ENCODE peak calls at places on chromosome 21, in four cellular contexts. M is NCI-H446 treated with DMSO at 0.1 percent for 48 hours, V is progenitor cell of endocrine pancreas, H is caudate nucleus. A is an unnamed sample.

GRCh38 chr21:17343055-17343454 is 169.8 kb upstream of the CXADR start:
- DNase-seq in M (no peak), V (no peak), H (no peak), A (no peak)

GRCh38 chr21:34724857-34725195 is 56.0 kb downstream of the CLIC6 start:
- DNase-seq in M (no peak), V (no peak), H (no peak), A (no peak)

GRCh38 chr21:27818847-27819246 is 852.0 kb upstream of the ADAMTS5 start:
- DNase-seq in M (no peak), V (no peak), H (no peak), A (no peak)

GRCh38 chr21:44880762-44881585 is 7.5 kb upstream of the PTTG1IP start:
- DNase-seq in M (no peak), V (no peak), H (no peak), A (no peak)

GRCh38 chr21:27795418-27795817 is 828.5 kb upstream of the ADAMTS5 start:
- DNase-seq in M (no peak), V (no peak), H (no peak), A (peak)

GRCh38 chr21:30831194-30831765 is 1.7 kb upstream of the KRTAP7-1 start:
- DNase-seq in M (no peak), V (no peak), H (no peak), A (no peak)

GRCh38 chr21:37642493-37642892 is 273.8 kb downstream of the KCNJ6 start:
- DNase-seq in M (no peak), V (no peak), H (no peak), A (no peak)

GRCh38 chr21:36347278-36347961 is 27.4 kb downstream of the MORC3 start:
- DNase-seq in M (no peak), V (no peak), H (no peak), A (no peak)

GRCh38 chr21:14862794-14863720 is 201.7 kb downstream of the NRIP1 start:
- DNase-seq in M (no peak), V (no peak), H (no peak), A (no peak)

GRCh38 chr21:39444406-39445145 is 1.0 kb downstream of the LCA5L start:
- DNase-seq in M (no peak), V (no peak), H (no peak), A (peak)

GRCh38 chr21:45490049-45490731 is 52.0 kb downstream of the SLC19A1 start:
- DNase-seq in M (no peak), V (no peak), H (no peak), A (no peak)

GRCh38 chr21:33238565-33239255 is 9.0 kb downstream of the IFNAR2 start:
- DNase-seq in M (no peak), V (no peak), H (no peak), A (no peak)

GRCh38 chr21:33543505-33544129 is 779 bp downstream of the SON start:
- DNase-seq in M (no peak), V (peak), H (no peak), A (no peak)

GRCh38 chr21:34988139-34988538 is 61.0 kb downstream of the RUNX1 start:
- DNase-seq in M (no peak), V (no peak), H (no peak), A (no peak)

GRCh38 chr21:31959881-31960280 is 87.1 kb downstream of the HUNK start:
- DNase-seq in M (no peak), V (no peak), H (no peak), A (no peak)

A was measured in putamen.